ENCODE peak calls at places on chromosome 9, in ten cellular contexts. E is ACHN; C is activated CD8-positive, alpha-beta memory T cell treated with anti-CD3 and anti-CD28 coated beads for 24 hours; F is AG04450; R is MG63; T is stimulated activated CD4-positive, alpha-beta T cell treated with anti-CD3 and anti-CD28 coated beads, Interleukin-12 subunit alpha, Interleukin-12 subunit beta, amount 100 ng/mL, for 48 hours; Y is naive thymus-derived CD8-positive, alpha-beta T cell; Q is pancreas; I is left ventricle myocardium superior; V is LHCN-M2. J is an unnamed sample.

GRCh38 chr9:138016406-138017187 is 139.0 kb downstream of the CACNA1B start:
- DNase-seq in F (no peak), Q (no peak), Y (no peak), R (no peak), C (no peak), I (no peak), T (no peak), V (no peak), E (no peak), J (no peak)

GRCh38 chr9:6715755-6716643 is 41.8 kb upstream of the KDM4C start:
- DNase-seq in V (no peak), R (no peak), T (peak; percentile 55), Y (peak; percentile 31), I (peak; percentile 80), C (peak; percentile 89), E (peak; percentile 77), F (no peak), Q (peak; percentile 80), J (peak; percentile 38)

GRCh38 chr9:86096382-86096781 is 3.0 kb downstream of the GOLM1 start:
- DNase-seq in Y (no peak), F (no peak), Q (no peak), E (peak; percentile 22), C (no peak), T (no peak), V (peak; percentile 5), I (no peak), R (peak; percentile 33), J (no peak)

GRCh38 chr9:122930541-122930932 is 775 bp downstream of the ZBTB26 start:
- DNase-seq in T (no peak), C (no peak), E (no peak), R (no peak), F (no peak), Q (no peak), V (no peak), Y (no peak), I (no peak), J (no peak)

GRCh38 chr9:652896-653295 is 188.6 kb upstream of the DMRT1 start:
- DNase-seq in V (no peak), F (no peak), C (no peak), Y (no peak), E (no peak), Q (no peak), I (peak; percentile 75), R (no peak), T (no peak), J (no peak)

GRCh38 chr9:9133526-9133925 is 1333.9 kb upstream of the DMAC1 start:
- DNase-seq in C (no peak), Q (no peak), F (no peak), I (no peak), R (no peak), E (no peak), T (no peak), V (no peak), Y (no peak), J (no peak)

GRCh38 chr9:118059520-118060278 is 355.5 kb downstream of the TLR4 start:
- DNase-seq in Q (peak; percentile 9), C (no peak), V (peak; percentile 23), T (no peak), E (peak; percentile 50), Y (no peak), I (no peak), F (no peak), R (peak; percentile 2), J (peak; percentile 39)

GRCh38 chr9:108469654-108470053 is 386.1 kb downstream of the ACTL7B start:
- DNase-seq in I (no peak), T (no peak), Y (no peak), E (no peak), C (no peak), V (peak; percentile 89), Q (no peak), F (no peak), R (peak; percentile 68), J (no peak)

J was measured in endothelial cell.